ENCODE peak calls at places on chromosomes 6 and 20, in nine cellular contexts. U, I, B, P, L, F, K, M and V are unnamed samples.

GRCh38 chr6:110233769-110234374 is 53.6 kb downstream of the CDC40 start:
- DNase-seq in I (peak), U (no peak), K (no peak), P (no peak), M (no peak), L (no peak), B (no peak), F (peak), V (peak)

GRCh38 chr20:24672886-24673677 is 203.7 kb downstream of the SYNDIG1 start:
- DNase-seq in L (no peak), U (peak), F (peak), I (peak), M (no peak), P (no peak), B (no peak), K (peak), V (no peak)

GRCh38 chr6:46894429-46894828 is 27.3 kb downstream of the ADGRF5 start:
- DNase-seq in I (no peak), U (no peak), K (no peak), L (peak), F (no peak), B (no peak), P (no peak), M (no peak), V (peak)

GRCh38 chr6:155259202-155259601 is 4.6 kb upstream of the CLDN20 start:
- DNase-seq in P (no peak), L (no peak), B (no peak), F (no peak), K (no peak), M (no peak), I (no peak), U (no peak), V (no peak)

GRCh38 chr6:33786736-33787135 is 2.2 kb downstream of the LEMD2 start:
- DNase-seq in K (no peak), L (no peak), F (no peak), U (no peak), P (no peak), B (no peak), M (no peak), I (no peak), V (no peak)

GRCh38 chr20:38962044-38962897 is at the start of gene DHX35:
- DNase-seq in K (peak), L (peak), P (peak), M (peak), U (peak), I (peak), B (peak), F (peak), V (peak)

GRCh38 chr6:24692003-24692402 is 25.1 kb downstream of the ACOT13 start:
- DNase-seq in U (no peak), I (no peak), F (no peak), P (no peak), B (no peak), L (no peak), K (no peak), M (no peak), V (no peak)

GRCh38 chr6:54860739-54861138 is 14.2 kb downstream of the FAM83B start:
- DNase-seq in L (peak), M (no peak), U (peak), I (peak), F (peak), K (peak), P (no peak), B (no peak), V (no peak)

GRCh38 chr6:31543639-31544038 is 1.8 kb upstream of the DDX39B start:
- DNase-seq in K (no peak), U (no peak), P (no peak), M (no peak), F (no peak), L (no peak), I (no peak), B (no peak), V (no peak)

GRCh38 chr20:7010584-7010983 is 243.1 kb downstream of the BMP2 start:
- DNase-seq in U (no peak), M (no peak), P (no peak), F (no peak), I (no peak), L (no peak), K (no peak), B (no peak), V (no peak)

GRCh38 chr6:140849441-140849840 is 1283.3 kb upstream of the GJE1 start:
- DNase-seq in F (no peak), U (no peak), I (no peak), K (no peak), B (no peak), M (no peak), P (no peak), L (no peak), V (no peak)

GRCh38 chr6:148107911-148108310 is 234.7 kb upstream of the SASH1 start:
- DNase-seq in P (no peak), M (no peak), B (no peak), I (no peak), L (no peak), K (no peak), U (no peak), F (no peak), V (no peak)

GRCh38 chr20:50815162-50815989 is 20.5 kb downstream of the BCAS4 start:
- DNase-seq in P (no peak), F (peak), L (no peak), K (no peak), I (peak), B (no peak), U (no peak), M (no peak), V (no peak)

GRCh38 chr20:33733654-33734576 is 2.1 kb downstream of the ZNF341 start:
- DNase-seq in M (peak), L (peak), K (no peak), P (no peak), U (peak), I (peak), F (peak), B (no peak), V (peak)

GRCh38 chr20:33862709-33863403 is 51.7 kb downstream of the CHMP4B start:
- DNase-seq in K (peak), B (peak), P (no peak), I (peak), F (peak), M (peak), L (peak), U (peak), V (no peak)

GRCh38 chr20:19932170-19932667 is 84.9 kb upstream of the NAA20 start:
- DNase-seq in P (no peak), I (peak), U (peak), F (peak), M (no peak), L (peak), B (no peak), K (peak), V (no peak)

GRCh38 chr6:46421939-46422338 is 69.3 kb downstream of the RCAN2 start:
- DNase-seq in U (no peak), K (no peak), L (no peak), P (no peak), I (no peak), F (no peak), B (no peak), M (no peak), V (no peak)

GRCh38 chr6:82362868-82363267 is 749 bp upstream of the TPBG start:
- DNase-seq in L (peak), K (peak), I (peak), U (peak), F (no peak), B (no peak), P (no peak), M (no peak), V (no peak)

GRCh38 chr6:63188828-63189227 is 22.4 kb upstream of the FKBP1C start:
- DNase-seq in U (no peak), L (no peak), B (no peak), M (no peak), I (no peak), P (no peak), K (no peak), F (no peak), V (no peak)

GRCh38 chr6:3569817-3570216 is 113.0 kb upstream of the SLC22A23 start:
- DNase-seq in L (no peak), K (no peak), B (no peak), P (no peak), I (peak), F (no peak), M (no peak), U (no peak), V (no peak)

GRCh38 chr20:23753194-23753548 is 2.4 kb upstream of the CST1 start:
- DNase-seq in M (no peak), F (no peak), U (no peak), P (no peak), K (no peak), I (no peak), B (no peak), L (no peak), V (no peak)

GRCh38 chr6:27031302-27031701 is 216.2 kb upstream of the PRSS16 start:
- DNase-seq in L (no peak), K (no peak), I (no peak), B (no peak), F (no peak), U (no peak), P (no peak), M (no peak), V (no peak)

GRCh38 chr6:125104425-125104824 is 49.1 kb upstream of the TPD52L1 start:
- DNase-seq in I (peak), M (no peak), L (no peak), P (no peak), K (peak), B (peak), F (peak), U (peak), V (no peak)